ENCODE peak calls at places on chromosomes 11 and 22, in four cellular contexts. One of them, this sample, is unnamed.

GRCh38 chr11:20022363-20023081 is 137.8 kb downstream of the DBX1 start:
- DNase-seq in foreskin fibroblast: no peak
- DNase-seq in HTR-8/SVneo: peak
- DNase-seq in astrocyte of the spinal cord: peak
- DNase-seq in this sample: peak

GRCh38 chr22:36399473-36399780 is 11.7 kb upstream of the MYH9 start:
- DNase-seq in foreskin fibroblast: no peak
- DNase-seq in HTR-8/SVneo: no peak
- DNase-seq in astrocyte of the spinal cord: no peak
- DNase-seq in this sample: no peak

GRCh38 chr22:37777122-37777687 is 30.5 kb upstream of the GCAT start:
- DNase-seq in foreskin fibroblast: peak
- DNase-seq in HTR-8/SVneo: no peak
- DNase-seq in astrocyte of the spinal cord: peak
- DNase-seq in this sample: peak

GRCh38 chr22:30324008-30324730 is 2.6 kb downstream of the TBC1D10A start:
- DNase-seq in foreskin fibroblast: peak
- DNase-seq in HTR-8/SVneo: no peak
- DNase-seq in astrocyte of the spinal cord: peak
- DNase-seq in this sample: no peak

GRCh38 chr11:35162795-35163194 is 23.8 kb downstream of the CD44 start:
- DNase-seq in foreskin fibroblast: peak
- DNase-seq in HTR-8/SVneo: no peak
- DNase-seq in astrocyte of the spinal cord: no peak
- DNase-seq in this sample: no peak

GRCh38 chr11:3216027-3216525 is 2.5 kb downstream of the MRGPRG start:
- DNase-seq in foreskin fibroblast: no peak
- DNase-seq in HTR-8/SVneo: no peak
- DNase-seq in astrocyte of the spinal cord: no peak
- DNase-seq in this sample: no peak

GRCh38 chr22:41833369-41834004 is 582 bp downstream of the SREBF2 start:
- DNase-seq in foreskin fibroblast: peak
- DNase-seq in HTR-8/SVneo: peak
- DNase-seq in astrocyte of the spinal cord: no peak
- DNase-seq in this sample: no peak

GRCh38 chr11:75826463-75827220 is 11.6 kb downstream of the UVRAG start:
- DNase-seq in foreskin fibroblast: no peak
- DNase-seq in HTR-8/SVneo: no peak
- DNase-seq in astrocyte of the spinal cord: no peak
- DNase-seq in this sample: no peak

GRCh38 chr11:830295-831131 is 2.2 kb upstream of the CD151 start:
- DNase-seq in foreskin fibroblast: peak
- DNase-seq in HTR-8/SVneo: no peak
- DNase-seq in astrocyte of the spinal cord: peak
- DNase-seq in this sample: peak

GRCh38 chr11:75896843-75897419 is 81.9 kb downstream of the UVRAG start:
- DNase-seq in foreskin fibroblast: peak
- DNase-seq in HTR-8/SVneo: peak
- DNase-seq in astrocyte of the spinal cord: peak
- DNase-seq in this sample: peak

GRCh38 chr11:61850687-61851086 is 22.6 kb downstream of the FADS2 start:
- DNase-seq in foreskin fibroblast: no peak
- DNase-seq in HTR-8/SVneo: no peak
- DNase-seq in astrocyte of the spinal cord: no peak
- DNase-seq in this sample: no peak

GRCh38 chr11:121873770-121874169 is 242.2 kb downstream of the BLID start:
- DNase-seq in foreskin fibroblast: no peak
- DNase-seq in HTR-8/SVneo: no peak
- DNase-seq in astrocyte of the spinal cord: no peak
- DNase-seq in this sample: no peak

GRCh38 chr11:43819926-43820325 is 60.7 kb upstream of the ALKBH3 start:
- DNase-seq in foreskin fibroblast: peak
- DNase-seq in HTR-8/SVneo: no peak
- DNase-seq in astrocyte of the spinal cord: no peak
- DNase-seq in this sample: no peak

GRCh38 chr22:45638834-45639746 is 32.5 kb upstream of the ATXN10 start:
- DNase-seq in foreskin fibroblast: peak
- DNase-seq in HTR-8/SVneo: peak
- DNase-seq in astrocyte of the spinal cord: peak
- DNase-seq in this sample: no peak

GRCh38 chr22:24878969-24879368 is 67.5 kb downstream of the LHFPL7 start:
- DNase-seq in foreskin fibroblast: no peak
- DNase-seq in HTR-8/SVneo: no peak
- DNase-seq in astrocyte of the spinal cord: no peak
- DNase-seq in this sample: no peak

GRCh38 chr11:114929351-114929750 is 251.0 kb downstream of the NXPE2 start:
- DNase-seq in foreskin fibroblast: no peak
- DNase-seq in HTR-8/SVneo: no peak
- DNase-seq in astrocyte of the spinal cord: no peak
- DNase-seq in this sample: no peak

GRCh38 chr22:49418341-49418894 is 409.3 kb downstream of the BRD1 start:
- DNase-seq in foreskin fibroblast: no peak
- DNase-seq in HTR-8/SVneo: no peak
- DNase-seq in astrocyte of the spinal cord: no peak
- DNase-seq in this sample: no peak

GRCh38 chr22:28884754-28885375 is 1.5 kb downstream of the ZNRF3 start:
- DNase-seq in foreskin fibroblast: peak
- DNase-seq in HTR-8/SVneo: no peak
- DNase-seq in astrocyte of the spinal cord: no peak
- DNase-seq in this sample: peak

GRCh38 chr22:36736701-36737320 is 33.3 kb upstream of the CACNG2 start:
- DNase-seq in foreskin fibroblast: no peak
- DNase-seq in HTR-8/SVneo: no peak
- DNase-seq in astrocyte of the spinal cord: no peak
- DNase-seq in this sample: no peak

GRCh38 chr11:10375280-10376048 is 70.6 kb downstream of the ADM start:
- DNase-seq in foreskin fibroblast: peak
- DNase-seq in HTR-8/SVneo: no peak
- DNase-seq in astrocyte of the spinal cord: peak
- DNase-seq in this sample: no peak

GRCh38 chr11:128670631-128671030 is 23.2 kb upstream of the FLI1 start:
- DNase-seq in foreskin fibroblast: no peak
- DNase-seq in HTR-8/SVneo: no peak
- DNase-seq in astrocyte of the spinal cord: no peak
- DNase-seq in this sample: no peak

GRCh38 chr11:37657645-37658044 is 1059.6 kb upstream of the RAG2 start:
- DNase-seq in foreskin fibroblast: peak
- DNase-seq in HTR-8/SVneo: peak
- DNase-seq in astrocyte of the spinal cord: peak
- DNase-seq in this sample: peak

GRCh38 chr11:60658409-60658808 is 41.0 kb upstream of the MS4A8 start:
- DNase-seq in foreskin fibroblast: no peak
- DNase-seq in HTR-8/SVneo: no peak
- DNase-seq in astrocyte of the spinal cord: no peak
- DNase-seq in this sample: no peak

GRCh38 chr11:91978747-91979146 is 245.9 kb upstream of the FAT3 start:
- DNase-seq in foreskin fibroblast: peak
- DNase-seq in HTR-8/SVneo: peak
- DNase-seq in astrocyte of the spinal cord: peak
- DNase-seq in this sample: peak

GRCh38 chr22:37639771-37640590 is 512 bp downstream of the SH3BP1 start:
- DNase-seq in foreskin fibroblast: no peak
- DNase-seq in HTR-8/SVneo: no peak
- DNase-seq in astrocyte of the spinal cord: no peak
- DNase-seq in this sample: no peak

GRCh38 chr11:24324211-24324610 is 172.6 kb upstream of the LUZP2 start:
- DNase-seq in foreskin fibroblast: peak
- DNase-seq in HTR-8/SVneo: no peak
- DNase-seq in astrocyte of the spinal cord: peak
- DNase-seq in this sample: peak

GRCh38 chr11:26700536-26701235 is 21.2 kb downstream of the SLC5A12 start:
- DNase-seq in foreskin fibroblast: no peak
- DNase-seq in HTR-8/SVneo: no peak
- DNase-seq in astrocyte of the spinal cord: no peak
- DNase-seq in this sample: no peak

GRCh38 chr22:38187413-38188212 is 6.0 kb upstream of the PLA2G6 start:
- DNase-seq in foreskin fibroblast: peak
- DNase-seq in HTR-8/SVneo: no peak
- DNase-seq in astrocyte of the spinal cord: no peak
- DNase-seq in this sample: no peak